ENCODE peak calls at places on chromosomes 6 and 20, in six cellular contexts. R is fibroblast of lung; N is psoas muscle; O is heart left ventricle; I is cardiac muscle cell; T is CD8-positive, alpha-beta memory T cell. E is an unnamed sample.

GRCh38 chr6:22024973-22025467 is 271.8 kb downstream of the PRL start:
- DNase-seq in R (no peak), N (no peak), O (no peak), I (no peak), T (no peak), E (no peak)

GRCh38 chr6:79038061-79038460 is 40.0 kb downstream of the PHIP start:
- DNase-seq in R (no peak), N (no peak), O (no peak), I (no peak), T (no peak), E (no peak)

GRCh38 chr20:19692685-19693119 is 65.4 kb upstream of the RIN2 start:
- DNase-seq in R (peak), N (peak), O (peak), I (peak), T (peak), E (peak)

GRCh38 chr20:60447703-60448102 is 489.5 kb downstream of the CDH26 start:
- DNase-seq in R (no peak), N (no peak), O (no peak), I (no peak), T (no peak), E (no peak)

GRCh38 chr6:126805861-126806260 is 312.6 kb upstream of the RSPO3 start:
- DNase-seq in R (no peak), N (no peak), O (no peak), I (peak), T (no peak), E (no peak)

GRCh38 chr6:89640804-89641203 is 2.3 kb upstream of the LYRM2 start:
- DNase-seq in R (no peak), N (no peak), O (no peak), I (no peak), T (no peak), E (no peak)

GRCh38 chr6:4924872-4925271 is 79.0 kb downstream of the RPP40 start:
- DNase-seq in R (no peak), N (no peak), O (no peak), I (no peak), T (no peak), E (no peak)

GRCh38 chr6:164014716-164015484 is 600.4 kb downstream of the QKI start:
- DNase-seq in R (no peak), N (no peak), O (peak), I (no peak), T (no peak), E (no peak)

GRCh38 chr6:166167801-166168615 is at the start of gene TBXT:
- DNase-seq in R (no peak), N (no peak), O (no peak), I (peak), T (no peak), E (no peak)

GRCh38 chr6:337782-338464 is 45.6 kb downstream of the DUSP22 start:
- DNase-seq in R (no peak), N (no peak), O (no peak), I (no peak), T (no peak), E (no peak)

GRCh38 chr20:49319204-49319809 is 41.5 kb upstream of the ZNFX1 start:
- DNase-seq in R (no peak), N (no peak), O (no peak), I (no peak), T (no peak), E (no peak)

GRCh38 chr6:31008165-31008564 is 2.1 kb upstream of the MUC22 start:
- DNase-seq in R (no peak), N (no peak), O (no peak), I (no peak), T (no peak), E (no peak)

GRCh38 chr6:81171991-81172740 is 580.3 kb downstream of the TENT5A start:
- DNase-seq in R (peak), N (peak), O (peak), I (peak), T (no peak), E (peak)

GRCh38 chr6:53494076-53494475 is 50.8 kb downstream of the GCLC start:
- DNase-seq in R (peak), N (no peak), O (no peak), I (peak), T (no peak), E (no peak)

DNA sequence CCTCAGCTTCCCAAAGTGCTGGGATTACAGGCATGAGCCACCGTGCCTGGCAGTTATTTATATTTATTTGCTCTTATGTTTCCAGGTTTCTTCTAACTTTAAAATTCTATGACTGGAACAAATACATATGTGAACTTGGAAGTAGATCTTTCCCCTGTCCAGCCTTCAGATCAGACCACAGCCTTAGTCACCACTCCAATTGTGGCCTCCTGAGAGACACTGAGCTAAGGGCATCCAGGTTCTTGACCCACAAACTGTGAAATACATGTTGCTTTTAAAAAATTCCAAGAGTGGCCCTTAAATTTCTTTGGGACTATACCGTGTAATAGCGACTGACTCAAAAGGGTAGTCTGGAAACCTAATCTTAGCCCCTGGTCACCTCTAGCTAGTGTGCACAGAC is 1.5 kb upstream of the ADGRG6 start:
- DNase-seq in R (no peak), N (no peak), O (no peak), I (no peak), T (no peak), E (no peak)
- H3K27ac ChIP-seq in R (peak), N (no peak), O (no peak), I (no peak), T (no peak), E (no peak)

DNA sequence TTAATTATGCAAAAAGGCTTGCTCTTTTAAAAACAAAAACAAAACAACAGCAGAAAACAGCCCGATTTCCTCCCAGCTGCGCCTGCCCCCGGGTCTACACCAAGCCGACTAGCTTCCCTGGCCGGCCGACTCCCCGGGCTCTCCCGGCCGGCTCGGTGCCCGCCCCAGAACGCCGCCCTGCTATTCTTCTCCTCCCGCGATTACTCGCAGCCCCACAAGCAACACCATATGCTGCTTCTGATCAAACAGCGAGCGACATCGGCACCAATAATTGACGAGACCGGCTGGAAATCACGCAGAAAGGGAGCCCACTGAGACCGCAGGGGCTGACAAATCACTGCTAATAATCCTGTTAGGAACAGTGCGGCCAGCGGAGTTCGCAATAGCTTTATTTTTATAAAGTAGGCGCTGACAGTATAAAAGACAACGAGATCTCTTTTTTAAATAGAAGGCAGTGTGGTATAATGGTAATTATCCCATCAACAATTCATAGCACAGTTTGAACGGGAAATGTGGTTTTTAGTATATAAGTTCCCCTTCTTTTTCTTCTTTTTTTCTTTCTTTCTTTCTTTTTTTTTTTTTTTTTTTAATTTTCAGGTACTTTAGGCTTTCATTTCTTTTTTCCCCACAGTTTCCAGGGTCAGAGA is 3.3 kb downstream of the SIM1 start:
- DNase-seq in R (no peak), N (peak), O (no peak), I (no peak), T (no peak), E (no peak)
- H3K4me3 ChIP-seq in R (no peak), N (peak), O (no peak), I (no peak), T (no peak), E (no peak)

DNA sequence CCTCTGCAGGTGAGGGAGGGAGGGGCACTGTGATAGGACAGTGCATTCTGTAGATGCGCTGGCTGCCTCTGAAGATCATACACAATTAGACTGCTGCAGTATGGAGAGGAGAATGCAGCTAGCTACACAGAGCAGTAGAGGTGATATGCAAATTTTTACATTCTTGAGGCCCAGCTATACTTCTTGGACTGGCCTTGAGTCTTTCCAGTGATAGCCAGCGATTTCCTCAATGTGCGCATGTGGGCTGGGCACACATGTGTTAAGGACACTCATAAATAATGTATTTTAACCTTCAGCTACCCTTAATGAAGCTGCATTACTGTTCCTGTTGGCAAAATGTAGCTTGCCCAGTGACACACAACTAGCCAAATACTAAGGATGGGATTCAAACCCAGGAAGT is 19.0 kb downstream of the TTPAL start:
- DNase-seq in R (no peak), N (no peak), O (no peak), I (no peak), T (no peak), E (no peak)
- H3K27ac ChIP-seq in R (peak), N (peak), O (no peak), I (peak), T (no peak), E (peak)

GRCh38 chr6:107877968-107878367 is 53.9 kb upstream of the SCML4 start:
- DNase-seq in R (no peak), N (no peak), O (no peak), I (no peak), T (no peak), E (no peak)
- H3K4me3 ChIP-seq in R (no peak), N (no peak), O (no peak), I (no peak), T (no peak), E (no peak)

DNA sequence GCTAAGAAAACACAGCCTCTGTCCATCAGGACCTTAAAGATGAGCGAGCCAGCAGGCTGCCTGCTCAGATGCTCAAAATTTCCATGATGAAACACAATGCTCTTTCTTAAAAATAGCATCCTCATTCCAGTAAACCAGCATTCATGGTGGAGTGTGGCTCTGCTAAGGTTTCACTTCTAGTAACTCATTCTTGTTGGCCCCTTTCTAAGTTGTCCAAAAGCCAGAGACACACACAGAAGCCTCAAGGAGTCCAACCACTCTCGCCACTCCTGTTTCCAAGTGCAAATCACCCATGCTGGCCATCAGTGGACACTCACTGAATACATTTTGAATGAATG is 35.8 kb downstream of the ATP9A start:
- DNase-seq in R (peak), N (no peak), O (peak), I (peak), T (no peak), E (no peak)
- H3K27ac ChIP-seq in R (peak), N (peak), O (peak), I (no peak), T (no peak), E (no peak)

DNA sequence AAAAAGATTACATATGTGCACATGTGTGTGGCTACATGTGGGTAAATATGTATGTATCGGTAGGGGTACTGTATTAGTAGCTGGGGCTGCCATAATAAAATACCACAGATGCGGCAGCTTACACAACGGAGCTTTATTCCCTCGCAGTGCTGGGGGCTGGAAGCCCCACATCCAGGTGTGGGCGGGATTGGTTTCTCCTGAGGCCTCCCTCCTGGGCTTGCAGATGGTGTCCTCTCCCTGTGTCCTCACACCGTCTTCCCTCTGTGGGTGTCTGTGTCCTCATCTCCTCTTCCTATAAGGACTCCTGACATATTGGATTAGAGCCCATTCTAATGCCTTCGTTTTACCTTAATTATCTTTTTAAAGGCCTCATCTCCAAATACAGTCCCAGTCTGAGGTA is 97.7 kb downstream of the LY86 start:
- DNase-seq in R (no peak), N (no peak), O (no peak), I (no peak), T (no peak), E (no peak)
- H3K4me3 ChIP-seq in R (no peak), N (peak), O (no peak), I (peak), T (no peak), E (no peak)

GRCh38 chr6:154480144-154480639 is 30.3 kb downstream of the CNKSR3 start:
- DNase-seq in R (no peak), N (no peak), O (no peak), I (no peak), T (no peak), E (no peak)
- H3K27ac ChIP-seq in R (peak), N (no peak), O (no peak), I (no peak), T (no peak), E (no peak)

GRCh38 chr6:2725364-2725988 is 25.2 kb downstream of the MYLK4 start:
- DNase-seq in R (no peak), N (no peak), O (no peak), I (no peak), T (no peak), E (no peak)
- H3K4me3 ChIP-seq in R (no peak), N (no peak), O (no peak), I (no peak), T (no peak), E (no peak)

GRCh38 chr20:38293490-38294333 is 10.2 kb upstream of the BPI start:
- DNase-seq in R (no peak), N (no peak), O (no peak), I (peak), T (no peak), E (no peak)

GRCh38 chr20:38294334-38294592 is 9.7 kb upstream of the BPI start:
- DNase-seq in R (no peak), N (no peak), O (no peak), I (no peak), T (no peak), E (no peak)

GRCh38 chr20:38291961-38292360 is 12.0 kb upstream of the BPI start:
- DNase-seq in R (no peak), N (no peak), O (no peak), I (no peak), T (no peak), E (no peak)

GRCh38 chr20:38291582-38291918 is 12.4 kb upstream of the BPI start:
- DNase-seq in R (no peak), N (no peak), O (no peak), I (no peak), T (no peak), E (no peak)

GRCh38 chr20:38290829-38291581 is 13.0 kb upstream of the BPI start:
- DNase-seq in R (peak), N (peak), O (peak), I (peak), T (no peak), E (no peak)
- H3K27ac ChIP-seq in R (no peak), N (no peak), O (no peak), I (no peak), T (no peak), E (no peak)